ENCODE peak calls at places on chromosomes 4 and X, in four cellular contexts. O, P, G and U are unnamed samples.
A peak's percentile ranks its signal among the peaks of the same experiment; 100 is the strongest.

GRCh38 chrX:70525733-70526132 is 81.1 kb downstream of the DLG3 start:
- DNase-seq in O (no peak), P (no peak), G (no peak), U (peak; percentile 49)

GRCh38 chr4:38088321-38088720 is 128.1 kb downstream of the PTTG2 start:
- DNase-seq in O (no peak), G (no peak), P (no peak), U (no peak)

GRCh38 chr4:155011163-155011825 is 197.1 kb upstream of the NPY2R start:
- DNase-seq in P (no peak), G (no peak), O (no peak), U (no peak)

GRCh38 chr4:186820371-186820990 is 96.8 kb upstream of the FAT1 start:
- DNase-seq in O (no peak), G (no peak), P (no peak), U (no peak)

GRCh38 chrX:47623540-47624027 is 3.9 kb upstream of the SYN1 start:
- DNase-seq in O (peak; percentile 55), P (peak; percentile 35), G (peak; percentile 55), U (peak; percentile 52)

GRCh38 chr4:109703664-109704351 is 563 bp upstream of the CASP6 start:
- DNase-seq in P (no peak), G (no peak), O (no peak), U (peak; percentile 25)

GRCh38 chr4:115851918-115852766 is 738.7 kb upstream of the NDST4 start:
- DNase-seq in O (peak; percentile 78), G (peak; percentile 19), P (no peak), U (peak; percentile 37)

GRCh38 chrX:76253432-76253831 is 80.6 kb downstream of the PBDC1 start:
- DNase-seq in P (peak; percentile 19), O (peak; percentile 4), G (peak; percentile 31), U (peak; percentile 34)

GRCh38 chr4:48653217-48654014 is 126.7 kb downstream of the FRYL start:
- DNase-seq in P (peak; percentile 8), G (peak; percentile 55), O (no peak), U (no peak)

GRCh38 chrX:155819966-155820491 is 61.1 kb upstream of the VAMP7 start:
- DNase-seq in P (peak; percentile 24), G (peak; percentile 64), O (peak; percentile 25), U (peak; percentile 95)

DNA sequence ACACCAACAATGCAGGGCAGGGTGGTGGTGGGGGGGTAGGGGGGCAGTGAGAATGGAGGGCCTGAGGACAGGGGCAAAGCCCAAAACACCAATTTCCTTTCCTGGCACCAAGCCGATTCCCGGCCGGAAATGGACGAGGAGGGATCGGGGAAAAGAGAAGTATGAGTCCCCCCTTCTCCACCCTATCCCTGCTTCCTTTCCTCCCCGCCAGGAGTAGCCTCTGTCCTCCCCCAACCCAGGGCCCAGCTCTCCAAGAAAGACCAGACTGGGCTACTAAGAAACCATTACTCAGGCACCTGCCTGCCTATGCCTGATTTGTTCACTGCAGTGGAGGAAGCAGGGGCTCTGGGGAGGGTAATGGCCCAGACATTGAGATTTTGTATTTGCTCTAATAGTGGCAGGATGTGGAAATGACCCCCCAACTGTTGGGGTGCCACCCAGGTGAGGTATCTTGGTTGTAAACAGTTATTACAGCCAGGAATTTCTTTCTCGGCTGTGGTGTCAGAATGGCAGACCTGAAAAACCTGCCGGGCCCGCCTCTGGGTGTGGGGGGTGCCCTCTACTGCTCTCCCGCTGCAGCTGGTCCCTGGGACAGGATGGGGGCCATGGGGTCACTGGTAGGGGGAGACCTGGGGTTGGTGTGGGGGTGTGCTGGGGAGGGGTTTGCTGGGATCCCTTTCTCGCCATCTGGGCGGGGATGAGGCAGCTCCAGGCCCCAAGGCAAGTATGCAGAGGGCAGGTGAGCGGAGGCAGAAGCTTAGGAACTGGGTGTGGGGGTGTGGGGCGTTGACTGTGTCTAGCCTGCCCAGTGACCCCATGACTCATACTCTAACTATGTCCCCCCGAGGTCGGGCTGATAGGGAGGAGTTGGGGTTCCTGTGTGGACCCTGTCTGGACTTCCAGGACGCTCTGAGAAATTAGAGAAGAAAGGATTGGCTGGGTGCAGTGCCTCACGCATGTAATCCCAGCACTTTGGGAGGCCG is 701 bp downstream of the CCDC120 start:
- DNase-seq in O (no peak), G (no peak), P (no peak), U (no peak)
- H3K27me3 ChIP-seq in O (no peaks in the 10 kb centered on the region), G (no peaks in the 10 kb centered on the region), P (no peaks in the 10 kb centered on the region), U (no peaks in the 10 kb centered on the region)

GRCh38 chr4:189029961-189030360 is 890.7 kb downstream of the TRIML1 start:
- DNase-seq in O (no peak), P (no peak), G (no peak), U (no peak)
- H3K27me3 ChIP-seq in O (no peaks in the 10 kb centered on the region), P (no peaks in the 10 kb centered on the region), G (no peaks in the 10 kb centered on the region), U (no peaks in the 10 kb centered on the region)

GRCh38 chrX:106698693-106699092 is 27.8 kb upstream of the RNF128 start:
- DNase-seq in G (no peak), O (no peak), P (no peak), U (peak; percentile 62)

GRCh38 chrX:106692425-106693075 is 34.0 kb upstream of the RNF128 start:
- DNase-seq in P (no peak), O (no peak), G (no peak), U (no peak)

GRCh38 chrX:106696502-106696901 is 30.0 kb upstream of the RNF128 start:
- DNase-seq in O (no peak), P (no peak), G (no peak), U (no peak)
- H3K27me3 ChIP-seq in O (no peaks in the 10 kb centered on the region), P (no peaks in the 10 kb centered on the region), G (peaks cover 15% of the 10 kb centered on the region), U (no peaks in the 10 kb centered on the region)

GRCh38 chr4:13541720-13542576 is 2.4 kb downstream of the NKX3-2 start:
- DNase-seq in O (no peak), G (no peak), P (peak; percentile 40), U (peak; percentile 25)

GRCh38 chr4:13543648-13544555 is at the start of gene NKX3-2:
- DNase-seq in P (no peak), O (no peak), G (no peak), U (no peak)

GRCh38 chr4:13544556-13545393 is 467 bp upstream of the NKX3-2 start:
- DNase-seq in G (peak; percentile 71), O (peak; percentile 91), P (no peak), U (peak; percentile 47)

GRCh38 chr4:13542577-13543042 is 1.7 kb downstream of the NKX3-2 start:
- DNase-seq in O (no peak), P (no peak), G (no peak), U (no peak)

DNA sequence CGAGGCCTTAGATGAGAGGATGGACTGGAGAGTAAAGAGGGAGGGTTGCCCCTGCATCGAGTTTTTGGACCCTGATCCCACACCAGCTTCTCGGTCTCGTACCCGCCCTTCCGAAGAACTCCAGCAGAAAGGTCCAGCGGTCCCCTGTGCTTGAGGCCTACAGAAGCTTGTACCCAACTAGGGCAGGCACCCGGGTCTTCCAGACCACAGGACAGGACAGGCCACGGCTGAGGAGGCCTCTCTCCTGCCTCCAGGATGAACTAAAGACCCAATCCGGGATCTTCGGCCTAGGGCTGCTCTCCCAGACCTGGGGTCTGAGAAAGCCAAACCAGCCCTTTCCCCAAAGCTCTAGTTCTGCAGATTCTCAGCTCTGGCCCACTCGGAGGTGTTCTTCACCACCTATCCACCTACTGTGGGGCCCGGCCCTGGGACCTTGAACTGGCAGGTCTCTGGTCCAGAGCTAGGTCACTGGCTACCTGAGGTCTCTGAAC is 1.2 kb downstream of the NKX3-2 start:
- DNase-seq in G (no peak), O (no peak), P (no peak), U (no peak)
- H3K27me3 ChIP-seq in G (peaks cover 90% of the 10 kb centered on the region), O (peaks cover 79% of the 10 kb centered on the region), P (peaks cover 96% of the 10 kb centered on the region), U (peaks cover 68% of the 10 kb centered on the region)

GRCh38 chrX:68883800-68884199 is 55.0 kb downstream of the EFNB1 start:
- DNase-seq in O (no peak), G (no peak), P (no peak), U (no peak)
- H3K27me3 ChIP-seq in O (no peaks in the 10 kb centered on the region), G (peaks cover 22% of the 10 kb centered on the region), P (no peaks in the 10 kb centered on the region), U (no peaks in the 10 kb centered on the region)

GRCh38 chr4:17115546-17115945 is 217.1 kb upstream of the LDB2 start:
- DNase-seq in G (no peak), P (no peak), O (no peak), U (no peak)

GRCh38 chr4:17120761-17121160 is 222.3 kb upstream of the LDB2 start:
- DNase-seq in P (no peak), O (no peak), G (no peak), U (no peak)

GRCh38 chr4:17111959-17112659 is 213.7 kb upstream of the LDB2 start:
- DNase-seq in G (peak; percentile 24), O (peak; percentile 39), P (no peak), U (no peak)

DNA sequence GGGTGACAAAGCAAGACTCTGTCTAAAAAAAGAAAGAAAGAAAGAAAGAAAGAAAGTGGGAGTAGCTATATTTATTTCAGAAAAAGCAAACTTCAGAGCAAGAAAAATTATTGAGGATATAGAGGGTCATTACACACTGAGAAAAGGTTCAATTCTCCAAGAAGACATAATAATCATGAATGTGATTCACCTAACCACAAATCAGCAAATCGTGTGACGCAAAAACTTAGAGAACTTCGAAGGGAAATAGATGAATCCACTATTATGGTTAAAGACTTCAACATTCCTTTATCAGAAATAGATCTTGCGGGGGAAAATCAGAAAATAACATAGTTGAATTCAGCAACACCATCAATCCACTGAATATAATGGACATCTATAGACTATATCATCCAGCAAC is 219.3 kb upstream of the LDB2 start:
- DNase-seq in P (no peak), O (no peak), G (no peak), U (no peak)
- H3K27me3 ChIP-seq in P (no peaks in the 10 kb centered on the region), O (no peaks in the 10 kb centered on the region), G (no peaks in the 10 kb centered on the region), U (no peaks in the 10 kb centered on the region)